ENCODE peak calls at places on chromosomes 13 and 19, in nine cellular contexts. H is NT2/D1; C is BJ; J is thoracic aorta; D is SK-N-MC; A is SJCRH30; E is neural progenitor cell; W is CD4-positive, alpha-beta memory T cell; K is heart right ventricle. B is an unnamed sample.

GRCh38 chr19:4208385-4209094 is 20.8 kb upstream of the EBI3 start:
- DNase-seq in H (peak; percentile 47), C (no peak), J (no peak), D (no peak), A (peak; percentile 59), E (peak; percentile 54), W (no peak), K (no peak), B (no peak)

GRCh38 chr13:29956771-29957170 is 106.4 kb upstream of the UBL3 start:
- DNase-seq in H (no peak), C (no peak), J (no peak), D (no peak), A (peak; percentile 74), E (no peak), W (no peak), K (no peak), B (no peak)

GRCh38 chr13:37192986-37193385 is 87.5 kb upstream of the CSNK1A1L start:
- DNase-seq in H (no peak), C (no peak), J (no peak), D (no peak), A (no peak), E (no peak), W (no peak), K (no peak), B (no peak)

GRCh38 chr13:66559093-66559492 is 671.0 kb downstream of the PCDH9 start:
- DNase-seq in H (no peak), C (no peak), J (no peak), D (no peak), A (no peak), E (no peak), W (no peak), K (no peak), B (no peak)

GRCh38 chr13:50672025-50672424 is 171.5 kb downstream of the DLEU7 start:
- DNase-seq in H (no peak), C (no peak), J (no peak), D (no peak), A (no peak), E (no peak), W (no peak), K (no peak), B (no peak)

GRCh38 chr19:30226464-30227070 is 145.6 kb upstream of the ZNF536 start:
- DNase-seq in H (no peak), C (no peak), J (no peak), D (no peak), A (peak; percentile 86), E (peak; percentile 48), W (no peak), K (no peak), B (peak; percentile 73)

GRCh38 chr19:54154603-54155345 is 4.7 kb downstream of the LENG1 start:
- DNase-seq in H (no peak), C (no peak), J (no peak), D (no peak), A (no peak), E (no peak), W (peak; percentile 55), K (no peak), B (no peak)

GRCh38 chr13:26236306-26236705 is 14.2 kb upstream of the RNF6 start:
- DNase-seq in H (no peak), C (no peak), J (no peak), D (no peak), A (no peak), E (no peak), W (no peak), K (no peak), B (no peak)

DNA sequence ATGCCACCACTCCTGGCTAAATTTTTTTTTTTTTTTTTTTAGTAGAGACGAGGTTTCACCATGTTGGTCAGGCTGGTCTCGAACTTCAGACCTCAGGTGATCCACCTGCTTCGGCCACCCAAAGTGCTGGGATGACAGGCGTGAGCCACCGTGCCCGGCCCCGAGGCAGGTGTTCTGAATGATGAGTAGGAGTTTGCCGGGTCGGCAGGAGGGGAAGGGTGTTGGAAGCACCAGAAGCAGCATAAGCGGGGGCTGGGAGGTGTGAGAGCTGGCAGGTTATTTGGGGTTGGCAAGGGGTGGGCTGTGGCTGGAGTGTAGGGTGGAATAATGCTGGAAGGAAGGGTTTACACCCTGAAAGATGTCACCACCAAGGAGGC is 1.8 kb downstream of the SPPL2B start:
- DNase-seq in H (no peak), C (no peak), J (no peak), D (no peak), A (no peak), E (no peak), W (no peak), K (no peak), B (no peak)
- H3K4me3 ChIP-seq in H (no peak overlapping the region), C (no peak overlapping the region), J (no peak overlapping the region), D (no peak overlapping the region), A (no peak overlapping the region), E (no peak overlapping the region), W (no peak overlapping the region), K (no peak overlapping the region), B (no peak overlapping the region)

GRCh38 chr13:110037925-110038573 is 251.7 kb upstream of the IRS2 start:
- DNase-seq in H (no peak), C (no peak), J (no peak), D (no peak), A (no peak), E (no peak), W (no peak), K (no peak), B (no peak)

GRCh38 chr13:110045919-110046318 is 259.5 kb upstream of the IRS2 start:
- DNase-seq in H (no peak), C (no peak), J (no peak), D (no peak), A (no peak), E (no peak), W (no peak), K (no peak), B (no peak)

GRCh38 chr13:110045202-110045601 is 258.8 kb upstream of the IRS2 start:
- DNase-seq in H (no peak), C (no peak), J (no peak), D (no peak), A (no peak), E (no peak), W (no peak), K (no peak), B (no peak)

GRCh38 chr13:110044521-110045200 is 258.3 kb upstream of the IRS2 start:
- DNase-seq in H (peak; percentile 6), C (peak; percentile 70), J (no peak), D (peak; percentile 87), A (no peak), E (peak; percentile 24), W (no peak), K (no peak), B (no peak)

GRCh38 chr13:110042253-110042652 is 255.9 kb upstream of the IRS2 start:
- DNase-seq in H (no peak), C (peak; percentile 83), J (no peak), D (peak; percentile 22), A (no peak), E (no peak), W (no peak), K (no peak), B (no peak)
- H3K4me3 ChIP-seq in H (no peak overlapping the region), C (no peak overlapping the region), J (no peak overlapping the region), D (peak overlapping the region; percentile 24), A (no peak overlapping the region), E (no peak overlapping the region), W (no peak overlapping the region), K (no peak overlapping the region), B (no peak overlapping the region)

GRCh38 chr19:45882652-45883585 is 3.0 kb downstream of the IRF2BP1 start:
- DNase-seq in H (peak; percentile 83), C (peak; percentile 34), J (no peak), D (peak; percentile 66), A (peak; percentile 70), E (peak; percentile 92), W (peak; percentile 82), K (peak; percentile 80), B (peak; percentile 75)

GRCh38 chr19:45883586-45883880 is 2.4 kb downstream of the IRF2BP1 start:
- DNase-seq in H (no peak), C (no peak), J (no peak), D (no peak), A (no peak), E (no peak), W (no peak), K (no peak), B (no peak)

GRCh38 chr19:45885556-45886426 is at the start of gene IRF2BP1:
- DNase-seq in H (peak; percentile 77), C (peak; percentile 51), J (peak; percentile 84), D (peak; percentile 60), A (peak; percentile 94), E (peak; percentile 98), W (peak; percentile 91), K (peak; percentile 91), B (peak; percentile 94)

GRCh38 chr19:45884682-45885555 is 1.0 kb downstream of the IRF2BP1 start:
- DNase-seq in H (no peak), C (no peak), J (no peak), D (no peak), A (peak; percentile 33), E (peak; percentile 32), W (no peak), K (peak; percentile 31), B (peak; percentile 47)

DNA sequence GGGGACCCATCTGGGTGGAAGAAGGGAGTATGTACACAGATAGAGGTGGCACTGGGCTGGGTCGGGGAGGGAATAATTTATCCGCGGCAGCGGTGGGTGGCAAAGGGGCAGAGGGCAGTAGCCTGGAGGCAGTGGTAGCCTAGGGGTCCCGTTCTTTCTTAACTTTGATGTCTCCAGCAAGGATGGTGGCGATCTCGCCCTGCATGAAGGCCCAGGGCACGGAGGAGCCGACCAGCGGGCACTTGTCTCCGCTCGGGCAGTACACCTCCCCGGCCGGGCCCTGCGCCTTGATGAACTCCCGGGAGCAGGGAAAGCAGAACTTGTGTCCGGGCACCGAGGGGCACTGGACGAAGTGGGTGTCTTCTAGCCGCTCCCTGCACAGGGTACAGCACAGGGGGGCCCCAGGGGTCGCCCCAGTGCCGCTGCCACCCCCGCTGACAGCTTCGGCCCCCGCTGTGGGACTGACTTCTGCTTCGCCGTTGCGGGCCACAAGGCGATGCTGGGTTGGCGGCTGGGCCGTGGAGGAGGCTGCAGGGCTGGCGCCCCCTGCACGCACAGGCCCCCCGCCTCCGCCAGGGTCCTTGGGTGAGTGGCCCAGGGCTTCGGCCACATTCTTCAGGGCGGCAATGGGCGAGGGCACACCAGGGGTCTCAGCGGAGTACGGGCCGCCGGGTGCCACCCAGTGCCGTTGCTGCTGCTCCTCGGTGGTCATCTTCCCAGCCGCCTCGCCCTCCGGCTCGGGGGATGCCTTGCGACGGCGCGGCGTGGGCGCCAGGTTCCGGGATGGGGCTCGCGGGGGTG is 1.9 kb downstream of the IRF2BP1 start:
- DNase-seq in H (no peak), C (no peak), J (no peak), D (no peak), A (no peak), E (no peak), W (no peak), K (no peak), B (no peak)
- H3K4me3 ChIP-seq in H (no peak overlapping the region), C (no peak overlapping the region), J (peak overlapping the region; percentile 93), D (peak overlapping the region; percentile 52), A (no peak overlapping the region), E (no peak overlapping the region), W (no peak overlapping the region), K (no peak overlapping the region), B (no peak overlapping the region)

GRCh38 chr19:46622118-46622446 is 2.8 kb downstream of the PTGIR start:
- DNase-seq in H (no peak), C (no peak), J (no peak), D (no peak), A (no peak), E (no peak), W (no peak), K (no peak), B (no peak)

GRCh38 chr19:46620716-46621115 is 4.2 kb downstream of the PTGIR start:
- DNase-seq in H (no peak), C (no peak), J (no peak), D (no peak), A (peak; percentile 32), E (no peak), W (no peak), K (no peak), B (no peak)

GRCh38 chr19:46621191-46622117 is 3.4 kb downstream of the PTGIR start:
- DNase-seq in H (no peak), C (no peak), J (no peak), D (no peak), A (no peak), E (peak; percentile 43), W (no peak), K (no peak), B (no peak)

GRCh38 chr19:46618670-46619231 is 6.1 kb downstream of the PTGIR start:
- DNase-seq in H (no peak), C (no peak), J (no peak), D (no peak), A (peak; percentile 63), E (no peak), W (no peak), K (no peak), B (no peak)

GRCh38 chr19:46620267-46620666 is 4.6 kb downstream of the PTGIR start:
- DNase-seq in H (no peak), C (no peak), J (no peak), D (no peak), A (no peak), E (no peak), W (no peak), K (no peak), B (no peak)
- H3K4me3 ChIP-seq in H (no peak overlapping the region), C (no peak overlapping the region), J (peak overlapping the region; percentile 75), D (no peak overlapping the region), A (no peak overlapping the region), E (no peak overlapping the region), W (no peak overlapping the region), K (no peak overlapping the region), B (no peak overlapping the region)

B was measured in BE2C.